ENCODE peak calls at places on chromosomes 1 and 21, in seven cellular contexts. B is upper lobe of right lung; O is mesendoderm; C is neuronal stem cell; J is ascending aorta; Q is CD8-positive, alpha-beta T cell; I is breast epithelium. P is an unnamed sample. For H3K27me3, the result is how much of the 10 kb centered on the place peaks cover.

GRCh38 chr1:154730986-154731489 is 123.1 kb upstream of the ADAR start:
- DNase-seq in B (no peak), O (no peak), C (no peak), J (no peak), Q (no peak), I (no peak), P (no peak)

GRCh38 chr21:17462276-17462981 is 50.4 kb upstream of the CXADR start:
- DNase-seq in B (no peak), O (no peak), C (no peak), J (no peak), Q (no peak), I (no peak), P (no peak)

GRCh38 chr1:208691012-208691411 is 446.8 kb upstream of the PLXNA2 start:
- DNase-seq in B (no peak), O (no peak), C (no peak), J (no peak), Q (no peak), I (no peak), P (no peak)

GRCh38 chr1:156464825-156465452 is 35.6 kb downstream of the MEF2D start:
- DNase-seq in B (no peak), O (no peak), C (no peak), J (no peak), Q (no peak), I (no peak), P (no peak)

GRCh38 chr1:109892476-109893368 is 17.9 kb upstream of the CSF1 start:
- DNase-seq in B (no peak), O (peak), C (no peak), J (no peak), Q (no peak), I (no peak), P (no peak)

GRCh38 chr21:25039461-25040380 is 567.6 kb downstream of the MRPL39 start:
- DNase-seq in B (no peak), O (peak), C (peak), J (no peak), Q (no peak), I (no peak), P (no peak)

GRCh38 chr1:54882483-54882882 is 4.5 kb downstream of the DHCR24 start:
- DNase-seq in B (no peak), O (no peak), C (no peak), J (no peak), Q (no peak), I (no peak), P (no peak)

GRCh38 chr21:27606422-27606821 is 639.5 kb upstream of the ADAMTS5 start:
- DNase-seq in B (no peak), O (no peak), C (no peak), J (no peak), Q (no peak), I (no peak), P (no peak)

GRCh38 chr1:231214918-231215675 is 25.9 kb upstream of the GNPAT start:
- DNase-seq in B (no peak), O (no peak), C (no peak), J (no peak), Q (no peak), I (no peak), P (no peak)

GRCh38 chr21:38095220-38095619 is 161.6 kb upstream of the KCNJ15 start:
- DNase-seq in B (no peak), O (no peak), C (no peak), J (no peak), Q (no peak), I (no peak), P (no peak)

GRCh38 chr21:15045017-15045416 is 19.8 kb downstream of the NRIP1 start:
- DNase-seq in B (no peak), O (no peak), C (no peak), J (no peak), Q (no peak), I (no peak), P (no peak)

GRCh38 chr1:151313501-151313900 is 13.7 kb downstream of the PI4KB start:
- DNase-seq in B (no peak), O (no peak), C (no peak), J (no peak), Q (no peak), I (no peak), P (no peak)
- H3K27ac ChIP-seq in B (peak), O (no peak), C (no peak), J (peak), Q (no peak), I (peak), P (no peak)

GRCh38 chr21:34945288-34945687 is 103.8 kb downstream of the RUNX1 start:
- DNase-seq in B (no peak), O (no peak), C (no peak), J (no peak), Q (no peak), I (no peak), P (no peak)

GRCh38 chr21:34944015-34944755 is 104.9 kb downstream of the RUNX1 start:
- DNase-seq in B (no peak), O (no peak), C (no peak), J (no peak), Q (no peak), I (no peak), P (no peak)

GRCh38 chr21:34941162-34941561 is 107.9 kb downstream of the RUNX1 start:
- DNase-seq in B (no peak), O (peak), C (peak), J (no peak), Q (no peak), I (no peak), P (no peak)

GRCh38 chr21:34939673-34940321 is 109.3 kb downstream of the RUNX1 start:
- DNase-seq in B (no peak), O (no peak), C (no peak), J (no peak), Q (no peak), I (no peak), P (no peak)

DNA sequence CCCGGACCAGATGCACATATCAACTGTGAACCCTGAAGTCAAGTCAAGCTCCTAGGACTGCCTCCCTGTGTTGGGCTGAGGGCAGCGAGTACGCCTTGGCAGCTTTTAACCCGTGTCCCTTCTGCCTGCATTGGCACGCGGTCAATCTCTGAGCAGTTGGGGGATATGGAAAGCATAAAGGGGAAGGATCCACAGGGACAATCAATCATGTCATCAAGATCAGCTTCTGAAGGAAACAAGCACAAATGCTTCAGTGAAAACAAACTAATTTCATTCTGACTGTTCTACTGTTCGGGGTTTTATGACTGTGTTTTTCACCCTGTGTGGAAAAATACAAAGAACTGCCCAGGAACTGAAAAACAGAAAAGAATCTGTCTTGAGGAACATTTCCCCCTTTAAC is 106.2 kb downstream of the RUNX1 start:
- DNase-seq in B (no peak), O (no peak), C (no peak), J (no peak), Q (no peak), I (no peak), P (no peak)
- H3K27me3 ChIP-seq in B (under half), O (under half), C (under half), J (under half), Q (under half), I (under half), P (under half)

GRCh38 chr1:15261155-15262002 is 14.4 kb downstream of the FHAD1 start:
- DNase-seq in B (peak), O (no peak), C (no peak), J (peak), Q (no peak), I (no peak), P (no peak)

GRCh38 chr1:15262003-15262377 is 15.0 kb downstream of the FHAD1 start:
- DNase-seq in B (no peak), O (no peak), C (no peak), J (no peak), Q (no peak), I (no peak), P (no peak)

GRCh38 chr1:15264769-15265168 is 17.7 kb downstream of the FHAD1 start:
- DNase-seq in B (no peak), O (no peak), C (no peak), J (no peak), Q (no peak), I (no peak), P (no peak)

GRCh38 chr1:15260418-15261154 is 13.6 kb downstream of the FHAD1 start:
- DNase-seq in B (peak), O (peak), C (no peak), J (no peak), Q (no peak), I (no peak), P (no peak)

DNA sequence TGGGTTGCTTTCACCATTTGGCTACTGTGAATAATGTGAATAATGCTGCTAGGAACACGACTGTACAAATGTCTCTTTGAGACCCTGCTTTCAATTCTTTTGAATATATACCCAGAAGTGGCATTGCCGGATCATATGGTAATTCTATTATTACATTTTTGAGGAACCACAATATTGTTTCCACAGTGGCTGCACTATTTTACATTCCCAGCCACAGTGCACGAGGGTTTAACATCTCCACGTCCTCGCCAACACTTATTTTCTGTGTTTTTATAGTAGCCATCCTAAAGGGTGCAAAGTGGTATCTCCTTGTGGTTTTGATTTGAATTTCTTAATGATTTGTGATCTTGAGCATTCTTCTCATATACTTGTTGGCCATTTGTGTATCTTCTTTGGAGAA is 15.7 kb downstream of the FHAD1 start:
- DNase-seq in B (no peak), O (no peak), C (no peak), J (no peak), Q (no peak), I (no peak), P (no peak)
- H3K27ac ChIP-seq in B (peak), O (no peak), C (no peak), J (no peak), Q (no peak), I (no peak), P (no peak)

GRCh38 chr1:23481904-23482303 is 2.1 kb downstream of the ASAP3 start:
- DNase-seq in B (no peak), O (no peak), C (no peak), J (no peak), Q (no peak), I (no peak), P (no peak)
- H3K27me3 ChIP-seq in B (under half), O (under half), C (under half), J (under half), Q (under half), I (under half), P (under half)

DNA sequence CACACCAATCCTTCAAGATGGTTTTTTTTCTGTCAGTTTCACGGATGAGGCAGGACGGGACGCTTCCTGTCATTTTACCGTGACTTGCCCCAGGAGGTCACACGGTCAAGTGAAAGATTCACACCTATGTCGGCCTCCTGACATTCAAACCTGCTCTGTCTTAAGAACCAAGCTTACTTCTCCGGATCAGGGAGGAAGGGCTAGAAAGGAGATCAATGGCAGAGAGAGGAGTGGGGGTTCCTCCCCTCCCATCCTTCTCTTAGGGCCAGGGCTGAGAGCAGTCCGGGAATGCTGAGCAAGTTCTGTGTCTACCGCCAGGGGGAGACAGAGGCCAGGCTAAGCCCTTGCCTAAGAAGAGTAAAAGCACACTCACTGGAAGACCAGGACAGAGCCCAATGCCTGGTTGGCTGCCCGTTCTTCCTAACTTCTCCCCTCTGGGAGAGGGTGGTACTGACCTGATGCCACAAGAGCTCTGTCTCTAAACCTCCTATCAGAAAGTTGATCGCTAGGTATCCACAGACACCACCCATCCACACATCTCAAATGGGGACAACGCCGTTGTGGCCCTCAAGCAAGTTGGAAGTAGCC is 1.1 kb upstream of the PPM1J start:
- DNase-seq in B (peak), O (peak), C (peak), J (peak), Q (peak), I (peak), P (peak)
- H3K27ac ChIP-seq in B (peak), O (no peak), C (no peak), J (peak), Q (peak), I (peak), P (peak)

GRCh38 chr1:38788285-38788684 is 71.3 kb downstream of the RRAGC start:
- DNase-seq in B (no peak), O (no peak), C (peak), J (no peak), Q (no peak), I (no peak), P (no peak)
- H3K27me3 ChIP-seq in B (half or more), O (under half), C (under half), J (under half), Q (under half), I (under half), P (under half)

DNA sequence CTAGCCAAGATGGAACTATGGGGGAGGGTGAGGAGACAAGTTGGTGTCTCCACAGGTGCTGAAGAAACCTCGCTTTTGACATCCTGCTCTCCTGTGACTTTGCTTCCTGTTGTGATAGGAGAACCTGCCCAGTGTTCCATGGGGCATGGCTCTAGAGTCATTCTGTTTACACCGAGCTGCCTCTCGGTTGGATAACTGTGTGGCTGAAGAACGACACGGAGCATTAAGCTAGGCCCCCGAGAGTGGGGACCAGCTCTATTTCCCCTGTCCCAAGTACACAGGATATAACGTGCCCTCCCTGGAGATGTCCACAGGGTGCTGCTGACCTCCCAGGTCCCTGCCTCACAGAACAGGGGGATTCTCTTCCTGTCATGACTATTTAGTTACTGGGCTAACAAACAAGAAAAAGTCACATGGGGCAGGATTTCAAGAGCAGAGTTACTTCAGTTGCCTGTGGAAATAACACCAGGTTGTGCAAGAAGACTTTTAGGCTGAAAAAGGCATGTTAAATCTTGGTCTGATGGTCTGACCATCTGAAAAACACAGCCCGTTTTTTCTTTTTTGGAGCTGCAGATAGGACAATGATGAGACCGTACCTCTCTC is 29.4 kb upstream of the PPP2R5A start:
- DNase-seq in B (no peak), O (no peak), C (no peak), J (no peak), Q (no peak), I (no peak), P (no peak)
- H3K27ac ChIP-seq in B (peak), O (no peak), C (no peak), J (no peak), Q (no peak), I (no peak), P (peak)

GRCh38 chr1:89652373-89652772 is 19.5 kb downstream of the LRRC8C start:
- DNase-seq in B (no peak), O (no peak), C (no peak), J (no peak), Q (no peak), I (no peak), P (no peak)
- H3K27me3 ChIP-seq in B (under half), O (under half), C (under half), J (under half), Q (under half), I (under half), P (under half)

P was measured in CD4-positive, alpha-beta memory T cell.